ENCODE peak calls at places on chromosomes 16 and 17, in five cellular contexts. Y, W, G, H and L are unnamed samples.

GRCh38 chr16:23274968-23275367 is 27.1 kb upstream of the SCNN1B start:
- DNase-seq in H (no peak), G (peak), W (no peak), Y (no peak), L (no peak)

GRCh38 chr17:80529104-80529903 is 15.3 kb upstream of the RPTOR start:
- DNase-seq in Y (no peak), W (no peak), H (no peak), G (no peak), L (no peak)

GRCh38 chr17:39757931-39758873 is 20.5 kb downstream of the GRB7 start:
- DNase-seq in H (no peak), W (no peak), G (no peak), Y (peak), L (peak)

GRCh38 chr17:49787932-49788442 is 494 bp upstream of the KAT7 start:
- DNase-seq in H (no peak), Y (no peak), W (no peak), G (no peak), L (no peak)

GRCh38 chr16:58451945-58452401 is 48.0 kb upstream of the NDRG4 start:
- DNase-seq in Y (no peak), G (peak), H (no peak), W (no peak), L (no peak)

GRCh38 chr16:85569615-85570212 is 43.4 kb upstream of the GSE1 start:
- DNase-seq in Y (peak), G (no peak), W (no peak), H (no peak), L (no peak)

GRCh38 chr16:1543085-1543896 is 9.8 kb downstream of the TMEM204 start:
- DNase-seq in Y (peak), G (peak), H (peak), W (no peak), L (peak)

GRCh38 chr17:28864991-28865849 is 10.4 kb downstream of the ERAL1 start:
- DNase-seq in G (no peak), W (no peak), H (no peak), Y (no peak), L (no peak)

GRCh38 chr16:31486036-31486435 is 3.1 kb downstream of the SLC5A2 start:
- DNase-seq in Y (no peak), H (no peak), G (no peak), W (no peak), L (no peak)

GRCh38 chr17:78868391-78868790 is 27.8 kb upstream of the USP36 start:
- DNase-seq in Y (no peak), W (no peak), G (no peak), H (no peak), L (no peak)

GRCh38 chr16:1379054-1379862 is 27.5 kb downstream of the GNPTG start:
- DNase-seq in G (peak), Y (peak), H (peak), W (peak), L (peak)

GRCh38 chr17:44113868-44114840 is 9.3 kb downstream of the HDAC5 start:
- DNase-seq in W (no peak), G (no peak), Y (no peak), H (no peak), L (no peak)

GRCh38 chr17:6843241-6843890 is 11.8 kb upstream of the TEKT1 start:
- DNase-seq in G (peak), Y (no peak), H (no peak), W (no peak), L (no peak)

GRCh38 chr17:66507103-66507923 is 204.9 kb downstream of the PRKCA start:
- DNase-seq in W (no peak), Y (no peak), G (peak), H (no peak), L (no peak)

GRCh38 chr17:65918921-65919546 is 272.9 kb downstream of the CEP112 start:
- DNase-seq in W (no peak), H (no peak), Y (no peak), G (no peak), L (no peak)

GRCh38 chr17:49522329-49522890 is 27.3 kb downstream of the NGFR start:
- DNase-seq in Y (no peak), H (no peak), G (no peak), W (no peak), L (peak)

GRCh38 chr17:29565643-29566472 is 979 bp downstream of the ABHD15 start:
- DNase-seq in W (peak), Y (peak), G (no peak), H (no peak), L (peak)

GRCh38 chr17:28960256-28961106 is 9.2 kb upstream of the PHF12 start:
- DNase-seq in W (no peak), Y (no peak), G (no peak), H (no peak), L (no peak)

GRCh38 chr16:55411231-55411630 is 67.8 kb upstream of the MMP2 start:
- DNase-seq in W (no peak), Y (no peak), H (no peak), G (no peak), L (no peak)

GRCh38 chr17:78958556-78959191 is 21.0 kb downstream of the LGALS3BP start:
- DNase-seq in Y (no peak), W (no peak), H (no peak), G (no peak), L (no peak)